ENCODE peak calls at places on chromosomes 3 and 15, in six cellular contexts. One of them, this sample, is unnamed.

GRCh38 chr3:150274372-150274771 is 133.7 kb upstream of the TSC22D2 start:
- DNase-seq in H9: no peak
- DNase-seq in mesenchymal stem cell: no peak
- DNase-seq in H1: no peak
- DNase-seq in IMR-90: no peak
- DNase-seq in neuronal stem cell: no peak
- DNase-seq in this sample: no peak

GRCh38 chr3:107660316-107660976 is 137.7 kb downstream of the BBX start:
- DNase-seq in H1: no peak
- DNase-seq in IMR-90: peak
- DNase-seq in neuronal stem cell: no peak
- DNase-seq in mesenchymal stem cell: peak
- DNase-seq in H9: no peak
- DNase-seq in this sample: no peak

GRCh38 chr3:141391298-141392017 is 23.2 kb downstream of the ZBTB38 start:
- DNase-seq in H1: no peak
- DNase-seq in mesenchymal stem cell: no peak
- DNase-seq in H9: no peak
- DNase-seq in neuronal stem cell: no peak
- DNase-seq in IMR-90: no peak
- DNase-seq in this sample: no peak

GRCh38 chr3:11235385-11235784 is 36.8 kb upstream of the ATG7 start:
- DNase-seq in H9: no peak
- DNase-seq in mesenchymal stem cell: no peak
- DNase-seq in IMR-90: no peak
- DNase-seq in H1: no peak
- DNase-seq in neuronal stem cell: no peak
- DNase-seq in this sample: no peak

GRCh38 chr15:84883433-84883832 is 1.0 kb upstream of the SLC28A1 start:
- DNase-seq in H9: no peak
- DNase-seq in mesenchymal stem cell: no peak
- DNase-seq in H1: no peak
- DNase-seq in neuronal stem cell: no peak
- DNase-seq in IMR-90: no peak
- DNase-seq in this sample: no peak

GRCh38 chr15:59197459-59197858 is 9.2 kb upstream of the LDHAL6B start:
- DNase-seq in mesenchymal stem cell: no peak
- DNase-seq in H9: no peak
- DNase-seq in H1: no peak
- DNase-seq in neuronal stem cell: no peak
- DNase-seq in IMR-90: no peak
- DNase-seq in this sample: no peak

GRCh38 chr3:172536993-172537419 is 13.8 kb upstream of the TNFSF10 start:
- DNase-seq in H1: no peak
- DNase-seq in H9: no peak
- DNase-seq in mesenchymal stem cell: no peak
- DNase-seq in neuronal stem cell: no peak
- DNase-seq in IMR-90: no peak
- DNase-seq in this sample: no peak

GRCh38 chr3:71912839-71913495 is 128.0 kb upstream of the PROK2 start:
- DNase-seq in mesenchymal stem cell: no peak
- DNase-seq in IMR-90: no peak
- DNase-seq in neuronal stem cell: no peak
- DNase-seq in H9: no peak
- DNase-seq in H1: no peak
- DNase-seq in this sample: no peak

GRCh38 chr15:42921049-42921731 is 612 bp upstream of the TTBK2 start:
- DNase-seq in H9: no peak
- DNase-seq in IMR-90: peak
- DNase-seq in neuronal stem cell: peak
- DNase-seq in H1: no peak
- DNase-seq in mesenchymal stem cell: peak
- DNase-seq in this sample: peak

GRCh38 chr15:60299452-60300047 is 98.2 kb downstream of the ANXA2 start:
- DNase-seq in H9: peak
- DNase-seq in IMR-90: no peak
- DNase-seq in H1: no peak
- DNase-seq in neuronal stem cell: no peak
- DNase-seq in mesenchymal stem cell: no peak
- DNase-seq in this sample: no peak

GRCh38 chr15:70559223-70559823 is 204.0 kb downstream of the UACA start:
- DNase-seq in neuronal stem cell: no peak
- DNase-seq in IMR-90: peak
- DNase-seq in mesenchymal stem cell: peak
- DNase-seq in H1: no peak
- DNase-seq in H9: peak
- DNase-seq in this sample: peak

GRCh38 chr15:89770041-89770440 is 6.1 kb upstream of the MESP2 start:
- DNase-seq in H1: no peak
- DNase-seq in mesenchymal stem cell: no peak
- DNase-seq in IMR-90: peak
- DNase-seq in H9: no peak
- DNase-seq in neuronal stem cell: no peak
- DNase-seq in this sample: no peak

GRCh38 chr15:30906366-30906765 is 2.7 kb downstream of the FAN1 start:
- DNase-seq in mesenchymal stem cell: no peak
- DNase-seq in neuronal stem cell: no peak
- DNase-seq in H1: no peak
- DNase-seq in IMR-90: no peak
- DNase-seq in H9: no peak
- DNase-seq in this sample: peak

GRCh38 chr3:188106454-188106853 is 47.5 kb upstream of the LPP start:
- DNase-seq in IMR-90: no peak
- DNase-seq in neuronal stem cell: no peak
- DNase-seq in H1: no peak
- DNase-seq in mesenchymal stem cell: no peak
- DNase-seq in H9: no peak
- DNase-seq in this sample: no peak

GRCh38 chr15:96374494-96374893 is 44.0 kb downstream of the NR2F2 start:
- DNase-seq in H1: no peak
- DNase-seq in mesenchymal stem cell: no peak
- DNase-seq in neuronal stem cell: no peak
- DNase-seq in IMR-90: no peak
- DNase-seq in H9: no peak
- DNase-seq in this sample: no peak

GRCh38 chr15:42037650-42038049 is 16.8 kb upstream of the PLA2G4E start:
- DNase-seq in IMR-90: no peak
- DNase-seq in H9: no peak
- DNase-seq in neuronal stem cell: no peak
- DNase-seq in H1: no peak
- DNase-seq in mesenchymal stem cell: no peak
- DNase-seq in this sample: no peak

GRCh38 chr3:150469931-150470740 is 62.0 kb downstream of the TSC22D2 start:
- DNase-seq in mesenchymal stem cell: peak
- DNase-seq in H1: no peak
- DNase-seq in IMR-90: peak
- DNase-seq in neuronal stem cell: no peak
- DNase-seq in H9: no peak
- DNase-seq in this sample: peak

GRCh38 chr3:55720614-55721013 is 233.5 kb upstream of the WNT5A start:
- DNase-seq in H9: no peak
- DNase-seq in IMR-90: peak
- DNase-seq in H1: no peak
- DNase-seq in neuronal stem cell: no peak
- DNase-seq in mesenchymal stem cell: peak
- DNase-seq in this sample: no peak

GRCh38 chr3:19284974-19285373 is 136.7 kb downstream of the KCNH8 start:
- DNase-seq in neuronal stem cell: no peak
- DNase-seq in H9: no peak
- DNase-seq in H1: no peak
- DNase-seq in mesenchymal stem cell: no peak
- DNase-seq in IMR-90: no peak
- DNase-seq in this sample: no peak

GRCh38 chr3:23333633-23334032 is 130.5 kb downstream of the UBE2E2 start:
- DNase-seq in mesenchymal stem cell: no peak
- DNase-seq in IMR-90: no peak
- DNase-seq in H1: no peak
- DNase-seq in H9: no peak
- DNase-seq in neuronal stem cell: no peak
- DNase-seq in this sample: no peak

GRCh38 chr15:64634576-64635485 is 140.6 kb downstream of the RBPMS2 start:
- DNase-seq in neuronal stem cell: peak
- DNase-seq in H1: peak
- DNase-seq in mesenchymal stem cell: peak
- DNase-seq in IMR-90: no peak
- DNase-seq in H9: peak
- DNase-seq in this sample: no peak

GRCh38 chr3:113128386-113129015 is 82.9 kb upstream of the BOC start:
- DNase-seq in IMR-90: peak
- DNase-seq in H1: no peak
- DNase-seq in mesenchymal stem cell: peak
- DNase-seq in neuronal stem cell: no peak
- DNase-seq in H9: no peak
- DNase-seq in this sample: no peak

GRCh38 chr3:172270767-172271166 is 177.5 kb downstream of the GHSR start:
- DNase-seq in mesenchymal stem cell: no peak
- DNase-seq in H1: no peak
- DNase-seq in IMR-90: no peak
- DNase-seq in H9: no peak
- DNase-seq in neuronal stem cell: no peak
- DNase-seq in this sample: no peak

GRCh38 chr15:49235446-49236207 is 65.6 kb downstream of the GALK2 start:
- DNase-seq in H1: peak
- DNase-seq in H9: peak
- DNase-seq in mesenchymal stem cell: peak
- DNase-seq in IMR-90: peak
- DNase-seq in neuronal stem cell: peak
- DNase-seq in this sample: peak

GRCh38 chr3:105867690-105868449 is 942 bp downstream of the CBLB start:
- DNase-seq in IMR-90: no peak
- DNase-seq in mesenchymal stem cell: no peak
- DNase-seq in H1: no peak
- DNase-seq in H9: no peak
- DNase-seq in neuronal stem cell: no peak
- DNase-seq in this sample: no peak

GRCh38 chr15:48929611-48930170 is 34.0 kb downstream of the SHC4 start:
- DNase-seq in H9: no peak
- DNase-seq in H1: no peak
- DNase-seq in mesenchymal stem cell: no peak
- DNase-seq in neuronal stem cell: no peak
- DNase-seq in IMR-90: peak
- DNase-seq in this sample: no peak

GRCh38 chr3:142211034-142211433 is 14.4 kb downstream of the GK5 start:
- DNase-seq in H1: no peak
- DNase-seq in IMR-90: no peak
- DNase-seq in mesenchymal stem cell: peak
- DNase-seq in H9: peak
- DNase-seq in neuronal stem cell: no peak
- DNase-seq in this sample: no peak

GRCh38 chr3:33331414-33331813 is 54.2 kb downstream of the FBXL2 start:
- DNase-seq in H9: no peak
- DNase-seq in neuronal stem cell: no peak
- DNase-seq in mesenchymal stem cell: no peak
- DNase-seq in IMR-90: peak
- DNase-seq in H1: no peak
- DNase-seq in this sample: no peak

GRCh38 chr3:127192576-127193232 is at the start of gene PRR23E:
- DNase-seq in IMR-90: no peak
- DNase-seq in neuronal stem cell: no peak
- DNase-seq in H9: no peak
- DNase-seq in H1: peak
- DNase-seq in mesenchymal stem cell: no peak
- DNase-seq in this sample: no peak

GRCh38 chr3:38658886-38659285 is 9.4 kb upstream of the SCN5A start:
- DNase-seq in H1: peak
- DNase-seq in neuronal stem cell: no peak
- DNase-seq in H9: no peak
- DNase-seq in mesenchymal stem cell: no peak
- DNase-seq in IMR-90: no peak
- DNase-seq in this sample: no peak

GRCh38 chr15:64906402-64906801 is 5.3 kb upstream of the ANKDD1A start:
- DNase-seq in mesenchymal stem cell: no peak
- DNase-seq in IMR-90: no peak
- DNase-seq in H9: no peak
- DNase-seq in H1: no peak
- DNase-seq in neuronal stem cell: no peak
- DNase-seq in this sample: no peak

GRCh38 chr3:52346623-52347530 is 30.8 kb downstream of the DNAH1 start:
- DNase-seq in mesenchymal stem cell: no peak
- DNase-seq in neuronal stem cell: no peak
- DNase-seq in IMR-90: peak
- DNase-seq in H9: no peak
- DNase-seq in H1: no peak
- DNase-seq in this sample: no peak

GRCh38 chr15:87200149-87200548 is 1056.4 kb downstream of the NTRK3 start:
- DNase-seq in IMR-90: no peak
- DNase-seq in H9: no peak
- DNase-seq in neuronal stem cell: no peak
- DNase-seq in H1: no peak
- DNase-seq in mesenchymal stem cell: no peak
- DNase-seq in this sample: no peak
- H3K14ac ChIP-seq in IMR-90: no peak
- H3K14ac ChIP-seq in H9: no peak
- H3K14ac ChIP-seq in neuronal stem cell: no peak
- H3K14ac ChIP-seq in H1: no peak
- H3K14ac ChIP-seq in mesenchymal stem cell: no peak
- H3K14ac ChIP-seq in this sample: no peak

DNA sequence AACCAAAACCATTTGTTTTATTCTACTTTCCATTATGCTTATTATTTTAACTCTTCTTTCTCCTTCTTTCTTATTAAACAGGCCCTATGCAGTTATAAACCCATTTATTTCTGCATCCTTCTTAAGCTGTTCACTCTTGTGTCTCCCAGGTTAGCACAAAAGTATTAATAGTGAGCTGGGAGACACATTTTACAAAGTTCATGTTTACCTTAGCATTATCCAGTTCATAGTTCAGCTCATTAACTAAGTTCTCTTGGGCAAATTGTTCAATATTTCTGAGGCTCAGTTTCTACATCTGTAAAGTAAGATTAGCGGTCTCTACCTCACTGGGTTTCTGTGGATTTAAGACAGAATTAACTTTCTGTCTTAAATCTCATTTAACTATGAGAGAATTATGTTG is 31.2 kb upstream of the UMPS start:
- DNase-seq in H9: no peak
- DNase-seq in mesenchymal stem cell: no peak
- DNase-seq in neuronal stem cell: no peak
- DNase-seq in IMR-90: no peak
- DNase-seq in H1: no peak
- DNase-seq in this sample: no peak
- H3K14ac ChIP-seq in H9: no peak
- H3K14ac ChIP-seq in mesenchymal stem cell: no peak
- H3K14ac ChIP-seq in neuronal stem cell: no peak
- H3K14ac ChIP-seq in IMR-90: no peak
- H3K14ac ChIP-seq in H1: no peak
- H3K14ac ChIP-seq in this sample: no peak

GRCh38 chr15:92833493-92834271 is 66.4 kb upstream of the CHD2 start:
- DNase-seq in H1: no peak
- DNase-seq in IMR-90: no peak
- DNase-seq in mesenchymal stem cell: no peak
- DNase-seq in neuronal stem cell: no peak
- DNase-seq in H9: no peak
- DNase-seq in this sample: no peak
- H3K14ac ChIP-seq in H1: no peak
- H3K14ac ChIP-seq in IMR-90: peak
- H3K14ac ChIP-seq in mesenchymal stem cell: no peak
- H3K14ac ChIP-seq in neuronal stem cell: no peak
- H3K14ac ChIP-seq in H9: no peak
- H3K14ac ChIP-seq in this sample: no peak

GRCh38 chr15:71667228-71667627 is 143.1 kb upstream of the NR2E3 start:
- DNase-seq in neuronal stem cell: no peak
- DNase-seq in H1: no peak
- DNase-seq in IMR-90: no peak
- DNase-seq in H9: no peak
- DNase-seq in mesenchymal stem cell: no peak
- DNase-seq in this sample: no peak
- H3K14ac ChIP-seq in neuronal stem cell: no peak
- H3K14ac ChIP-seq in H1: no peak
- H3K14ac ChIP-seq in IMR-90: no peak
- H3K14ac ChIP-seq in H9: no peak
- H3K14ac ChIP-seq in mesenchymal stem cell: no peak
- H3K14ac ChIP-seq in this sample: no peak